ENCODE peak calls at places on chromosome 4, in nine cellular contexts. V, Q, X, C, Z, O, W, T and D are unnamed samples.
A peak's percentile ranks its signal among the peaks of the same experiment; 100 is the strongest.

GRCh38 chr4:94339779-94340178 is 2.9 kb downstream of the HPGDS start:
- DNase-seq in V (no peak), Q (no peak), X (no peak), C (peak; percentile 20), Z (no peak), O (no peak), W (no peak), T (no peak), D (no peak)

GRCh38 chr4:78369691-78370090 is 181.9 kb upstream of the ANXA3 start:
- DNase-seq in V (no peak), Q (no peak), X (no peak), C (no peak), Z (no peak), O (no peak), W (no peak), T (no peak), D (no peak)

GRCh38 chr4:4694296-4694772 is 152.5 kb upstream of the STX18 start:
- DNase-seq in V (no peak), Q (no peak), X (no peak), C (no peak), Z (no peak), O (peak; percentile 99), W (no peak), T (peak; percentile 27), D (no peak)

GRCh38 chr4:77913353-77913752 is 50.7 kb downstream of the MRPL1 start:
- DNase-seq in V (no peak), Q (no peak), X (no peak), C (no peak), Z (no peak), O (no peak), W (no peak), T (no peak), D (no peak)

GRCh38 chr4:118836763-118837507 is 1.0 kb upstream of the SEC24D start:
- DNase-seq in V (no peak), Q (no peak), X (no peak), C (peak; percentile 4), Z (no peak), O (no peak), W (no peak), T (no peak), D (no peak)

GRCh38 chr4:102600689-102601088 is 99.5 kb downstream of the NFKB1 start:
- DNase-seq in V (no peak), Q (no peak), X (no peak), C (no peak), Z (no peak), O (no peak), W (no peak), T (no peak), D (no peak)

GRCh38 chr4:11623726-11624037 is 195.0 kb upstream of the HS3ST1 start:
- DNase-seq in V (no peak), Q (peak; percentile 45), X (peak; percentile 75), C (no peak), Z (no peak), O (peak; percentile 12), W (no peak), T (no peak), D (no peak)

GRCh38 chr4:138576684-138577083 is 334.5 kb upstream of the SLC7A11 start:
- DNase-seq in V (no peak), Q (peak; percentile 57), X (no peak), C (no peak), Z (peak; percentile 58), O (no peak), W (no peak), T (no peak), D (no peak)

GRCh38 chr4:115537387-115537786 is 424.0 kb upstream of the NDST4 start:
- DNase-seq in V (no peak), Q (no peak), X (no peak), C (no peak), Z (peak; percentile 35), O (no peak), W (no peak), T (no peak), D (no peak)

GRCh38 chr4:140081582-140082398 is 72.2 kb downstream of the MAML3 start:
- DNase-seq in V (no peak), Q (peak; percentile 62), X (no peak), C (no peak), Z (no peak), O (no peak), W (no peak), T (no peak), D (no peak)

GRCh38 chr4:140083320-140083719 is 70.7 kb downstream of the MAML3 start:
- DNase-seq in V (no peak), Q (no peak), X (no peak), C (no peak), Z (no peak), O (no peak), W (no peak), T (no peak), D (no peak)

GRCh38 chr4:140082399-140082758 is 71.6 kb downstream of the MAML3 start:
- DNase-seq in V (no peak), Q (no peak), X (no peak), C (no peak), Z (no peak), O (no peak), W (no peak), T (no peak), D (no peak)

GRCh38 chr4:140078366-140078765 is 75.6 kb downstream of the MAML3 start:
- DNase-seq in V (no peak), Q (no peak), X (no peak), C (no peak), Z (no peak), O (no peak), W (no peak), T (peak; percentile 37), D (no peak)

DNA sequence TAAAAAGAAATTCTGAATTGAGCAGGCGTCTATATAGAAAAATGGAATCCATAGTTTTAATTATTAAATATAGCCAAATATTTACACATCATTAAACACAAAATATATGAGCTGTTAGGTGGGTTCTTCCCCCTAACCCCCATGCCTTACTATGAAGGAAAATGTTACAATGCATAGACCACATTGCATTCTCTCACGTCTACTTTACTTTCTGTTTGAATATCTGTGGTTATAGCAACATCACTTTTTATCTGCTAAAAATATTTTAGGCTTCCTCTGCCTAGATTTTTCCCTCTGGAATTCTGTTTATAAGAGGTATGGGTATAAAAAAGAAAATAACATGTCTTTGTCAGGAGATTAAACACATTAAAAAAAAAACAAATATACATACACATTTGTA is 73.1 kb downstream of the MAML3 start:
- DNase-seq in V (no peak), Q (no peak), X (no peak), C (no peak), Z (no peak), O (no peak), W (no peak), T (no peak), D (no peak)
- H3K4me1 ChIP-seq in V (peaks cover 16% of the 10 kb centered on the region), Q (peaks cover 22% of the 10 kb centered on the region), X (no peaks in the 10 kb centered on the region), C (no peaks in the 10 kb centered on the region), Z (peaks cover 7% of the 10 kb centered on the region), O (peaks cover 14% of the 10 kb centered on the region), W (peaks cover 12% of the 10 kb centered on the region), T (peaks cover 58% of the 10 kb centered on the region), D (peaks cover 17% of the 10 kb centered on the region)

GRCh38 chr4:139763205-139763604 is 97.6 kb downstream of the MGST2 start:
- DNase-seq in V (no peak), Q (no peak), X (no peak), C (no peak), Z (no peak), O (no peak), W (no peak), T (no peak), D (no peak)
- H3K4me1 ChIP-seq in V (peaks cover 11% of the 10 kb centered on the region), Q (peaks cover 41% of the 10 kb centered on the region), X (peaks cover 17% of the 10 kb centered on the region), C (no peaks in the 10 kb centered on the region), Z (no peaks in the 10 kb centered on the region), O (peaks cover 37% of the 10 kb centered on the region), W (peaks cover 17% of the 10 kb centered on the region), T (peaks cover 40% of the 10 kb centered on the region), D (no peaks in the 10 kb centered on the region)

GRCh38 chr4:53552711-53553110 is 38.6 kb downstream of the LNX1 start:
- DNase-seq in V (no peak), Q (no peak), X (no peak), C (no peak), Z (no peak), O (no peak), W (no peak), T (no peak), D (no peak)
- H3K4me1 ChIP-seq in V (peaks cover 9% of the 10 kb centered on the region), Q (peaks cover 31% of the 10 kb centered on the region), X (no peaks in the 10 kb centered on the region), C (no peaks in the 10 kb centered on the region), Z (no peaks in the 10 kb centered on the region), O (peaks cover 24% of the 10 kb centered on the region), W (no peaks in the 10 kb centered on the region), T (peaks cover 15% of the 10 kb centered on the region), D (peaks cover 30% of the 10 kb centered on the region)

GRCh38 chr4:113469023-113469390 is 292.5 kb downstream of the CAMK2D start:
- DNase-seq in V (no peak), Q (peak; percentile 83), X (no peak), C (no peak), Z (peak; percentile 73), O (no peak), W (no peak), T (no peak), D (no peak)

GRCh38 chr4:113474017-113474416 is 287.5 kb downstream of the CAMK2D start:
- DNase-seq in V (no peak), Q (no peak), X (no peak), C (no peak), Z (no peak), O (no peak), W (no peak), T (no peak), D (no peak)

GRCh38 chr4:113472864-113473263 is 288.7 kb downstream of the CAMK2D start:
- DNase-seq in V (no peak), Q (no peak), X (no peak), C (no peak), Z (no peak), O (no peak), W (no peak), T (no peak), D (no peak)

GRCh38 chr4:113469926-113470325 is 291.6 kb downstream of the CAMK2D start:
- DNase-seq in V (no peak), Q (no peak), X (no peak), C (no peak), Z (no peak), O (no peak), W (no peak), T (no peak), D (no peak)

DNA sequence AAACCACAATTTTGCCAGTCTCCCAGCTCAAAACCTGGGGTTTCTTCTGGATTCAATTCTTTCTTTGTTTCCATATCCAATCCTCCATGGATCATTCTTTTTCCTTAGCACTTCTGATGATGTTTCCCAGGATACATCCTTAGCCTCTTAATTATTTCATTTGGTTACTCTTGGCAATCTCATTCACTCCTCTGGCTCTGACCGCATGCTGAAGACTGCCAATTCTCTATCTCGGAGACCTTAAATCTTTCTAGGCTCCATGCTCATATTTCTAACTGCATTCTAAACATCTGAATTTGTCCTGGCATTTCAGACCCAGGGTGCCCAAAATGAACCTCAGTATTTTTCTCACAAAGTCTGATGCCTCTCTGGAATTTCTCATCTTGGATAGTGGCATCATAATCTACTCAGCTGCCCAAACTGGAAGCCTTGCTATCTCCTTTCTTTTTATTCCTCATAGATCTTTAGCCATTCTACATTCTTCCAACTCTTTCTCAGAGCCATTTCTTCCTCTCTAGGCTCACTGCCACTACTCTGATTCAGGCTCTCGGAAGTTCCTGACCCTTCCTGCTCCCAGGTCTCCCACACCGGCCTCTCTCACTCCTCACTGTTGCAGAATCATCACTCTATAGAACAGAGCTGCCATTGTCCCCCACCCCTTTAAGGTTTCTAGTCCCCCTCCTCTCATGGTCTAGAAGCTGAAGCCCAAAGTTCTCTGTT is 290.2 kb downstream of the CAMK2D start:
- DNase-seq in V (no peak), Q (no peak), X (no peak), C (no peak), Z (no peak), O (no peak), W (no peak), T (no peak), D (no peak)
- H3K4me1 ChIP-seq in V (peaks cover 22% of the 10 kb centered on the region), Q (peaks cover 31% of the 10 kb centered on the region), X (no peaks in the 10 kb centered on the region), C (no peaks in the 10 kb centered on the region), Z (peaks cover 18% of the 10 kb centered on the region), O (peaks cover 9% of the 10 kb centered on the region), W (no peaks in the 10 kb centered on the region), T (peaks cover 60% of the 10 kb centered on the region), D (peaks cover 47% of the 10 kb centered on the region)